ENCODE peak calls at places on chromosomes 12 and 14, in six cellular contexts. C is K562, L is A549, T is upper lobe of left lung, B is HepG2, Z is GM12878. J is an unnamed sample.

GRCh38 chr12:46524778-46525177 is 152.2 kb upstream of the SLC38A2 start:
- ATAC-seq in C (no peak), L (no peak), T (peak; percentile 41), B (no peak), Z (no peak), J (peak; percentile 95)

GRCh38 chr14:70152704-70153103 is 36.0 kb downstream of the SLC8A3 start:
- ATAC-seq in C (no peak), L (no peak), T (no peak), B (no peak), Z (no peak), J (no peak)

GRCh38 chr12:68761442-68761812 is 15.5 kb downstream of the SLC35E3 start:
- ATAC-seq in C (no peak), L (no peak), T (no peak), B (peak; percentile 57), Z (no peak), J (no peak)

GRCh38 chr14:101859916-101860315 is 98.4 kb downstream of the PPP2R5C start:
- ATAC-seq in C (no peak), L (no peak), T (no peak), B (no peak), Z (no peak), J (no peak)

GRCh38 chr12:39510001-39510400 is 67.1 kb upstream of the KIF21A start:
- ATAC-seq in C (no peak), L (no peak), T (peak; percentile 69), B (no peak), Z (no peak), J (no peak)

GRCh38 chr14:89394920-89395319 is 22.1 kb downstream of the FOXN3 start:
- ATAC-seq in C (no peak), L (no peak), T (no peak), B (no peak), Z (no peak), J (no peak)

GRCh38 chr12:109811624-109811995 is 21.6 kb downstream of the TRPV4 start:
- ATAC-seq in C (peak; percentile 46), L (peak; percentile 66), T (no peak), B (peak; percentile 85), Z (no peak), J (no peak)

GRCh38 chr12:82120901-82121300 is 237.3 kb downstream of the CCDC59 start:
- ATAC-seq in C (no peak), L (no peak), T (peak; percentile 77), B (no peak), Z (no peak), J (no peak)

GRCh38 chr12:6269986-6270385 is 40.5 kb upstream of the PLEKHG6 start:
- ATAC-seq in C (no peak), L (no peak), T (no peak), B (no peak), Z (no peak), J (no peak)

GRCh38 chr12:114245555-114245954 is 160.4 kb downstream of the TBX5 start:
- ATAC-seq in C (peak; percentile 48), L (no peak), T (no peak), B (no peak), Z (no peak), J (no peak)

GRCh38 chr12:113392988-113393579 is 10.6 kb downstream of the SDS start:
- ATAC-seq in C (peak; percentile 100), L (no peak), T (no peak), B (peak; percentile 83), Z (peak; percentile 86), J (no peak)

GRCh38 chr12:120262852-120263724 is 2.4 kb downstream of the PXN start:
- ATAC-seq in C (no peak), L (no peak), T (no peak), B (no peak), Z (no peak), J (no peak)

GRCh38 chr14:59870277-59871165 is at the start of gene RTN1:
- ATAC-seq in C (no peak), L (peak; percentile 88), T (peak; percentile 77), B (peak; percentile 89), Z (peak; percentile 74), J (peak; percentile 84)
- TF ChIP-seq POLR2A in C (no peak), L (no peak), T (peak; percentile 39), B (no peak), Z (no peak), J (peak; percentile 23)

DNA sequence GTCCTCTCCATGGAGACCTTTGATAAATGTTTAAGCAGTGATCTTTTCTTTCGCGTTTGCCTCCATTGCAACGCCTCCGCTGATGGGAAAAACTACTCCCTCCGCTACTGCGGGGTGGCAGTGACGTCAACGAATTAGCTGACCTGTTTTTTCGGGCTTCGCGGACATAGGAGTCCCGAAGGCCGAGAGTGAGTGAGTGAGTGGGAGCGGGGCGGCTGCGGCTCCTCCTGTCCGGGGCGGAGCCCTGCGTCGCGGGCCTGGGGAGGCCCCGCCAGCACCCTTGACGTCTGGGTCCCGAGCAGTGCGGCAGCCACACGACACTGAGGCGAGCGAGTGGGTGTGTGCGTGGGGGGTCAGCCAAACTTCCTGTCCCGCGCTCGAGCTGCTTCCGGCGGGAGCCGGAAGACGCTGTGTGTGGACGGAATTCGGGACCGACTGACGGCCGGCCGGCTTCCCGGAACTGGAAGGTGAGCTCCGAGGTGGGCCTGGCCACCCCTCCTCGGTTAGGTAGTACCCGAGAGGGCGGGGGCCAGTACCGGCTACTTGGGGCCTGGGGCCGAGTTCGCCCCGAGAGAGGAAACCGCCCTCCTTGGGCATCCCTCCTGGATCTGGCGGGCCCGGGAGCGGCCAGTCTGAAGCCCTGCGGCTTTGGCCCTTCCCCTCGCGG is at the start of gene ZNF410:
- ATAC-seq in C (peak; percentile 98), L (peak; percentile 99), T (peak; percentile 100), B (peak; percentile 98), Z (peak; percentile 98), J (peak; percentile 99)
- TF ChIP-seq EP300 in C (peak; percentile 54), L (no peak), T (peak; percentile 50), B (no peak), Z (peak; percentile 38), J (no peak)

GRCh38 chr14:106228541-106229158 is 702.3 kb downstream of the TMEM121 start:
- ATAC-seq in C (no peak), L (no peak), T (no peak), B (no peak), Z (no peak), J (no peak)
- H3K9me3 ChIP-seq in C (no peaks in the 10 kb centered on the region), L (no peaks in the 10 kb centered on the region), T (no peaks in the 10 kb centered on the region), B (no peaks in the 10 kb centered on the region), Z (no peaks in the 10 kb centered on the region), J (no peaks in the 10 kb centered on the region)

DNA sequence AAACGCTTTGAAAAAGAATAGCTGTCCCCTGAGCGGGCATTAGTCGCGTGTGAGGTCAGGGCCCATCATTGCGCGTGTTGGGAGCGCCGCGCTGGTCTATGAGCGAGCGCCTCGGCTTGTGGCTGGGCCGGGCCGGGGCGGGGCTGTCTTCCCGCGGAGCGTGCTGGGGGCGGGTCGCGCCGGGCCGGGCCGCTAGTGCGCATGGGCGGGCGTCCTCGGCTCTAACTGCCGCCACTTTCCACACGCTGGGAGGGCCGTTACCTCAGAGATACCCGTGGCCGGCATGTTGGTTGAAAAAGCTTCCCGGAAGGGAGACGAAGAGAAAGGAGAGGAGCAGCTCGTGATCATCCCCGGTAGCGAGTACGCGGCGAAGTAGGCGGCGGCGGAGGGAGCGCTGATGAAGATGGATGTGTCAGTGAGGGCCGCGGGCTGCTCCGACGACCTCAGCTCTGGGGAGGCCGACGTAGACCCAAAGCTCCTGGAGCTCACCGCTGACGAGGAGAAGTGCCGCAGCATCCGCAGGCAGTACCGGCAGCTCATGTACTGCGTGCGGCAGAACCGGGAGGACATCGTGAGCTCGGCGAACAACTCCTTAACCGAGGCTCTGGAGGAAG is at the start of gene EID3:
- ATAC-seq in C (no peak), L (peak; percentile 58), T (peak; percentile 98), B (peak; percentile 18), Z (peak; percentile 99), J (peak; percentile 97)
- TF ChIP-seq POLR2A in C (no peak), L (no peak), T (peak; percentile 40), B (no peak), Z (peak; percentile 69), J (peak; percentile 4)

GRCh38 chr12:546920-547845 is 87.4 kb downstream of the B4GALNT3 start:
- ATAC-seq in C (peak; percentile 96), L (peak; percentile 77), T (peak; percentile 89), B (peak; percentile 87), Z (peak; percentile 93), J (peak; percentile 57)
- TF ChIP-seq EP300 in C (peak; percentile 24), L (no peak), T (no peak), B (no peak), Z (no peak), J (no peak)

DNA sequence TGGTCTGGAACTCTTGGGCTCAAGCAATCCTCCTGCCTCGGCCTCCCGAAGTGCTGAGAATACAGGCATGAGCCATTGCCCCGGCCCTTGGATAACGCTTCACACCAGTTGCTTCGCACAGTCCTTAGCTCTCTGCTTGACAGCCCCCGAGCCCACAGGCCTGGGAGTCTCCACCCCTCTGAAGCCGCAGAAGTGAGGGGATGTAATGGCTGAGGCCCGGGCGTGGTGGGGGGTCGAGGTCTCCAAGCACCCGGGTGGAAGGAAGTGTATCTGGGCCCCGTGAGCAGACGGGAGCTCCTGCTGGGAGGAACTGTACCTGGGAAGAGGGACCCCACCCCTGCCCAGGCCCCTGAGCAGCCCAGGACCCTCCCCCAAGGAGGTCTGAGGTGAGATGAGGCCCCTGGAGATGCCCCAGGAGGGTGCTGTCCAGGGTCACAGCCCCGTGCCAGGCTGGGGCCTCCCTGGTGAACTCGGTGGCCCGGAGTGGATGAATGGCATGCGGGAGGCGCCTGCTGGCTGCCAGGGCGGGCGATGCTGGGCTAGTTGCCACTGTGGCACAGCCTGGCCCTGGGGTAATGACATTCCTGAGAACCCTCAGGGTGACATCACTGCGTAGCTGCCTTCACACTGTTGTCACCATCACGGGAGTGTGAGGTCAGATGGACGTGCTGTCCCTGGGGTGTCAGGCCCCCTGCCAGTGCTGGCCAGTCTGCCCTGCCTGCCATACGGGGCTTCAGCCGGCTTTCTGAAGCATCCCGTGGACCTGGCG is 48.9 kb downstream of the KIF26A start:
- ATAC-seq in C (no peak), L (no peak), T (no peak), B (no peak), Z (no peak), J (no peak)
- H3K9me3 ChIP-seq in C (no peaks in the 10 kb centered on the region), L (no peaks in the 10 kb centered on the region), T (no peaks in the 10 kb centered on the region), B (no peaks in the 10 kb centered on the region), Z (no peaks in the 10 kb centered on the region), J (no peaks in the 10 kb centered on the region)

DNA sequence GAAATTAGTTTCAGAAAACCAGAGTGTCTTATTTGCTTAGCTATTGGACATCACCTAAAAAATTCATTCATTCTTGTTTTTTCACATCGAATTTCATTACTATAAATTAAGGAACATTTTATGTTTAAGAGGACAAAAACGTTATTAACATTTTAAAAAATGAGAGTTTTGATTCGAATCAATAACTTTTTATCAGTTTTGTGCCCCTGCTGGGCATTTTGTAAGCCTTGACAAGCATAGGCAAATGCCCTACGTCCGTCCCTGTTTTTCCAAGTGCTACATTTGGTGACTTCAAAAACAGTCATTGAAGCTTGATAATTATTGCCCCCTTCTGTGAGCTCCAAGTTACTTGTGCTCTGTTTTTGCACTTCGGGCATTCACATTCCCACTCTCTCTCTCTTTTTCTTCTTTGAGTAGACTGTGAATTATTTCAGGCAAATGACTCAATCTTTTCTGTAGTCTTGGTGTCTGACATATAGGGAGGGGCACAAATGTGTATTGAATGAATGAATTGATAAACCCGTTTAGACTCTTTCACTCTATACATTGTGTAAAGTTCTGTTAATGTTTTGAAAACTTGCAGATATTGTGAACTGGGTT is 1.2 kb downstream of the APAF1 start:
- ATAC-seq in C (no peak), L (no peak), T (no peak), B (no peak), Z (no peak), J (no peak)
- TF ChIP-seq POLR2A in C (no peak), L (no peak), T (no peak), B (no peak), Z (no peak), J (no peak)

DNA sequence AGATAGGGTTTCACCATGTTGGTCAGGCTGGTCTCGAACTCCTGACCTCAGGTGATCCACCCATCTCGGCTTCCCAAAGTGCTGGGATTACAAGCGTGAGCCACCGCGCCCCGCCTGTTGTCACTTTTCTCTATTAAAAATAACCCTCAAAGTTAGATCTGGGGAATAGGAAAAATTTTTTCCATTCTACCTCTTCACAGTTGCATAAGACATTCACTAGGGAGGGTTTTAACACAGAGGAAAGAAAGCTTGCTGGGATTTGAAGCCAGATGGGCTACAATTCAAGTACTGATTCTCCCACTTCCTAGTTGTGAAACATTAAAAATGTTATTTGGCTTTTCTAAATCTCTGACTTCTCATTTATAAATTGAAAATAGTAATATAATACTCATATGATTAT is 23.2 kb upstream of the SLC15A5 start:
- ATAC-seq in C (no peak), L (no peak), T (no peak), B (no peak), Z (no peak), J (peak; percentile 83)
- TF ChIP-seq EP300 in C (no peak), L (no peak), T (no peak), B (no peak), Z (no peak), J (no peak)

J was measured in gastroesophageal sphincter.